ENCODE peak calls at places on chromosomes 7 and 10, in nine cellular contexts. Y, X, V, W, D, B, K, G and U are unnamed samples.

GRCh38 chr7:151745090-151745638 is 131.8 kb downstream of the PRKAG2 start:
- DNase-seq in D (no peak), W (peak; percentile 30), V (peak; percentile 78), K (peak; percentile 87), Y (no peak), X (peak; percentile 77), G (peak; percentile 93), B (no peak), U (no peak)

GRCh38 chr10:71748671-71749191 is 24.6 kb downstream of the VSIR start:
- DNase-seq in W (peak; percentile 52), B (peak; percentile 65), K (no peak), X (no peak), V (no peak), D (no peak), G (no peak), Y (no peak), U (peak; percentile 53)

GRCh38 chr7:109579876-109580275 is 1010.2 kb downstream of the DNAJB9 start:
- DNase-seq in D (no peak), B (no peak), W (no peak), V (no peak), X (no peak), Y (no peak), K (no peak), G (no peak), U (no peak)

GRCh38 chr7:103637080-103637479 is 191.1 kb upstream of the SLC26A5 start:
- DNase-seq in Y (no peak), V (peak; percentile 84), D (no peak), G (no peak), W (no peak), X (peak; percentile 86), K (peak; percentile 88), B (no peak), U (no peak)

GRCh38 chr7:123580406-123581161 is 21.0 kb upstream of the ASB15 start:
- DNase-seq in G (no peak), Y (no peak), X (peak; percentile 58), B (no peak), K (peak; percentile 82), W (no peak), V (peak; percentile 35), D (no peak), U (no peak)

GRCh38 chr10:79241990-79242619 is 105.2 kb upstream of the PPIF start:
- DNase-seq in V (peak; percentile 42), X (peak; percentile 63), B (peak; percentile 82), G (no peak), Y (no peak), W (peak; percentile 41), D (peak; percentile 39), K (peak; percentile 55), U (peak; percentile 47)

GRCh38 chr10:58189269-58189668 is 78.4 kb downstream of the IPMK start:
- DNase-seq in B (no peak), W (no peak), D (no peak), V (no peak), K (peak; percentile 83), Y (no peak), G (no peak), X (peak; percentile 68), U (no peak)

GRCh38 chr10:27235706-27236105 is 4.9 kb downstream of the ACBD5 start:
- DNase-seq in K (no peak), G (no peak), W (no peak), Y (no peak), D (no peak), X (no peak), B (no peak), V (no peak), U (no peak)

GRCh38 chr10:114779803-114780609 is 41.6 kb upstream of the FHIP2A start:
- DNase-seq in B (no peak), G (peak; percentile 40), W (no peak), Y (no peak), K (peak; percentile 78), X (peak; percentile 85), V (peak; percentile 82), D (no peak), U (no peak)

GRCh38 chr10:99926925-99927718 is 82.6 kb downstream of the DNMBP start:
- DNase-seq in W (no peak), B (no peak), Y (peak; percentile 61), X (peak; percentile 41), V (peak; percentile 51), D (no peak), G (no peak), K (peak; percentile 67), U (no peak)

GRCh38 chr10:98511861-98512260 is 65.1 kb upstream of the HPS1 start:
- DNase-seq in V (no peak), D (no peak), Y (no peak), K (no peak), B (no peak), G (no peak), X (no peak), W (no peak), U (no peak)

GRCh38 chr10:109899578-109900355 is 23.5 kb downstream of the XPNPEP1 start:
- DNase-seq in X (no peak), W (no peak), B (no peak), Y (no peak), D (no peak), G (no peak), V (peak; percentile 42), K (peak; percentile 59), U (no peak)

GRCh38 chr7:21828846-21829245 is 116.9 kb downstream of the CDCA7L start:
- DNase-seq in G (no peak), K (no peak), B (no peak), X (no peak), V (no peak), D (no peak), W (no peak), Y (no peak), U (no peak)

GRCh38 chr10:77836299-77836820 is 90.2 kb downstream of the DLG5 start:
- DNase-seq in W (peak; percentile 55), Y (no peak), B (peak; percentile 51), G (no peak), K (peak; percentile 28), V (peak; percentile 67), D (peak; percentile 23), X (peak; percentile 64), U (no peak)

GRCh38 chr7:96303686-96304443 is 18.0 kb downstream of the SLC25A13 start:
- DNase-seq in G (no peak), K (peak; percentile 67), D (no peak), X (peak; percentile 61), Y (no peak), B (no peak), W (no peak), V (peak; percentile 88), U (no peak)

DNA sequence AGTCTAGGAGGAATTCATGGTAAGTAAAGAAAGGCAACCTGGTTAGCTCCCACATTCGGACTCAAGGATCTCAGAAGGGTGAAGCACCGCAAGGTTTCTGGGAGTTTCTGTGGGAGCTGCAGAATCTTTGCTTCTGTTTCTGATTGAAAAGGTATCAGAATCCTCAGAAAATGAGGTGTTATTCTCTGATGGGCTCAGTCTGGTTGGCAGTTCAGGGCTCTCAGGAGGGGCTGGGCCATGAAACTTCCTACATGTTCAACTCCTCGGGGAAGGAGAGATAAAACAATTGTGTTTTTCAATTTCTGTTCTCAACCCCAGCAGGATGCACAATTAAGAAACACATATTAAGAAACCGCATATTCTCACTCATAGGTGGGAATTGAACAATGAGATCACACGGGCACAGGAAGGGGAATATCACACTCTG is 9.1 kb downstream of the OR2A7 start:
- DNase-seq in B (no peak), W (no peak), D (no peak), K (no peak), X (no peak), Y (no peak), G (no peak), V (no peak), U (no peak)
- TF ChIP-seq CTCF in B (no peak), W (no peak), D (no peak), K (no peak), X (no peak), Y (no peak), G (no peak), V (no peak), U (no peak)

DNA sequence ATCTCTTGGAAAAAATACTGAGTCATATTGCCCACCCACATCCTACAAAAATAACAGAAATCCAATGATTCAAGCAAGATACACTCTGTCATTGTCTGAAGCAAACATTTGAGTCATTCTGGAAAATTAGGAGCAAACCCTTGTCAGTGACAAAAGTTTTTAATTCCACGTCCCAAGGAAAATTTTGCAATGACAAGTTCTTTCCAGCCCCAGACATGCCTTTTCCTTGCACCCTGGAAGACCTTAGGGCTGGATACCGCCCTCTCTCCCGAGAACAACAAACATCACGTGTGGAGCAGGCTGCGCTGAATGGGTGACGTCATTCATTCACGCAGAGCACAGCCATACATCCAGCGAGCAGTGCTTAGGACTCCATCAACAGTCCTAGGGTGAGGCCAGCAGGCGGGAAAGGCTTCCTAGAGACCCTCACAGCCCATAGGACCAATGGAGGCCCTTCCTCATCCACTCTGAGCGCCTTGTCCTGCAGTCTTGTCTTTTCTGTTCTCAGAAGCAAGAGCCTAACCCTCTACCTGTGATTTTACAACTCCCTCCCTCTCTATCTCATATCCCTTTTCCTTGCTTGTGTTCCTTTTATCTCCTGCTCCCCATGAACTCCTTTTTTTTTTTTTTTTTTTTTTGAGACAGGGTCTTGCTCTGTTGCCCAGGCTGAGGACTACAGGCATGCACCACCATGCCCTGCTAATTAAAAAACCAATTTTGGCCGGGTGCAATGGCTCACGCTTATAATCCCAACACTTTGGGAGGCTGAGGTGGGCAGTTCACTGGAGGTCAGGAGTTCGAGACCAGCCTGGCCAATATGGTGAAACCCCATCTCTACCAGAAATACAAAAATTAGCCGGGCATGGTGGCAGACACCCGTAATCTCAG is 23.6 kb upstream of the KDM7A start:
- DNase-seq in G (peak; percentile 86), B (no peak), Y (no peak), K (peak; percentile 75), X (peak; percentile 95), W (no peak), D (no peak), V (peak; percentile 8), U (no peak)
- TF ChIP-seq CTCF in G (no peak), B (no peak), Y (no peak), K (no peak), X (no peak), W (no peak), D (no peak), V (no peak), U (no peak)

GRCh38 chr7:47619806-47620205 is 37.9 kb upstream of the TNS3 start:
- DNase-seq in K (no peak), B (no peak), Y (no peak), V (peak; percentile 22), D (no peak), W (no peak), X (no peak), G (no peak), U (no peak)
- TF ChIP-seq CTCF in K (no peak), B (no peak), Y (no peak), V (no peak), D (no peak), W (no peak), X (no peak), G (no peak), U (no peak)

DNA sequence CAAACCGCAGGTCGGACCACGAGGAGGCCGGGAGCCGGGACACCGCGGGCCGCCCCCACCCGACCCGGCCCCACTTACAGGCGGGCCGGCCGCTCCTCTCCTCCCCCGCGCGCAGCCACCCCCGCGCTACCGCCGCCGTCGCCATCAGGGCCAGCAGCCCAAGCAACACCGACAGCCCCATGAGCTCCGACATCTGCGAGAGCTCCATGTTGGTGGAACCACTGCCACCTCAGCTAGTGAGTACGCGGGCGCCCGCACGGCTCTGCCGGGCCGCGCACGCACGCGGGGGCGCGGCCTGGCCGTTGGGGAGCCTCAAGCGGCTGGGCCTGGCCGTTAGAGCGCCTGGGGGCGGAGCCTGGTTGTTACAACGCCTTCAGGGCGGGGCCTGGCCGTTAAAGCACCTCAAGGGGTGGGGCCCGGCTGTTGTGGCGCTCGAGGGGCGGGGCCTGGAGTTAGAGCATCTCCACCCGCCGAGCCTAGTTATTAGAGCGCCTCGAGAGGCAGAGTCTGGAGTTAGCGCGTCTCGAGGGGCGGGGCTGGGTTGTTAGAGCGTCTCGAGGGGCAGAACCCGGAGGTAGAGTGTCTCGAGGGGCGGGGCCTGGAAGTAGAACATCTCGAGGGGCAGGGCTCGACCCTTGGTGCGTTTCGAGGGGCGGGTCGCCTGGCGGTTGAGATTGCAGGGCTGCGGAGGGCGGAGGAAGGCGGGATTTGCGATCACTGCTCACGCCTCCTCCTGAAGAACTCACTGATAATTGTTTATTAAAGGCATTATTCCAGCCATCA is at the start of gene TBL2:
- DNase-seq in Y (peak; percentile 98), K (peak; percentile 99), G (peak; percentile 99), W (peak; percentile 99), B (peak; percentile 99), X (peak; percentile 99), V (peak; percentile 96), D (peak; percentile 99), U (peak; percentile 97)
- TF ChIP-seq CTCF in Y (no peak), K (peak; percentile 37), G (no peak), W (no peak), B (peak; percentile 20), X (peak; percentile 32), V (peak; percentile 42), D (no peak), U (no peak)